ENCODE peak calls at places on chromosomes 2 and 18, in ten cellular contexts. V is H54; C is AG04450; P is activated T-cell treated with anti-CD3 and anti-CD28 coated beads for 48 hours; B is activated CD4-positive, alpha-beta T cell treated with anti-CD3 and anti-CD28 coated beads for 24 hours; X is HAP-1; Y is stromal cell of bone marrow; H is stimulated activated CD4-positive, alpha-beta T cell treated with anti-CD3 and anti-CD28 coated beads, Interleukin-1b, Interleukin-23, amount 100 ng/mL, for 24 hours; A is B cell; J is fibroblast of gingiva. U is an unnamed sample.

GRCh38 chr2:24454258-24454657 is 36.8 kb upstream of the NCOA1 start:
- DNase-seq in V (no peak), C (no peak), P (no peak), B (no peak), X (no peak), Y (no peak), H (no peak), A (no peak), J (peak; percentile 70), U (no peak)

GRCh38 chr18:4134691-4135090 is 320.4 kb downstream of the DLGAP1 start:
- DNase-seq in V (no peak), C (no peak), P (no peak), B (no peak), X (no peak), Y (no peak), H (no peak), A (no peak), J (no peak), U (no peak)

GRCh38 chr18:75799449-75800330 is 372.2 kb upstream of the SMIM21 start:
- DNase-seq in V (no peak), C (no peak), P (no peak), B (no peak), X (no peak), Y (no peak), H (no peak), A (no peak), J (no peak), U (no peak)

GRCh38 chr18:3901811-3902210 is 451.8 kb downstream of the TGIF1 start:
- DNase-seq in V (no peak), C (no peak), P (no peak), B (no peak), X (no peak), Y (no peak), H (no peak), A (no peak), J (no peak), U (no peak)

GRCh38 chr2:14677039-14677438 is 44.5 kb downstream of the LRATD1 start:
- DNase-seq in V (no peak), C (no peak), P (no peak), B (no peak), X (no peak), Y (no peak), H (no peak), A (no peak), J (no peak), U (no peak)

GRCh38 chr2:146997945-146998344 is 846.9 kb upstream of the ACVR2A start:
- DNase-seq in V (no peak), C (no peak), P (no peak), B (no peak), X (no peak), Y (no peak), H (no peak), A (no peak), J (peak; percentile 21), U (no peak)

GRCh38 chr2:51469102-51469501 is 437.2 kb upstream of the NRXN1 start:
- DNase-seq in V (no peak), C (no peak), P (no peak), B (no peak), X (no peak), Y (no peak), H (no peak), A (no peak), J (no peak), U (no peak)

GRCh38 chr18:24726727-24727539 is 266.5 kb downstream of the HRH4 start:
- DNase-seq in V (peak; percentile 5), C (peak; percentile 57), P (peak; percentile 32), B (peak; percentile 47), X (peak; percentile 53), Y (peak; percentile 67), H (peak; percentile 28), A (no peak), J (peak; percentile 77), U (peak; percentile 35)

GRCh38 chr2:240170883-240171282 is 30.4 kb upstream of the OTOS start:
- DNase-seq in V (no peak), C (no peak), P (no peak), B (no peak), X (no peak), Y (no peak), H (no peak), A (no peak), J (no peak), U (no peak)

GRCh38 chr2:29053680-29054400 is 20.5 kb downstream of the PCARE start:
- DNase-seq in V (no peak), C (no peak), P (no peak), B (no peak), X (no peak), Y (no peak), H (no peak), A (no peak), J (no peak), U (peak; percentile 30)

GRCh38 chr18:9782073-9782857 is 74.2 kb downstream of the RAB31 start:
- DNase-seq in V (peak; percentile 38), C (peak; percentile 85), P (no peak), B (no peak), X (no peak), Y (peak; percentile 73), H (no peak), A (no peak), J (peak; percentile 96), U (peak; percentile 52)